ENCODE peak calls at places on chromosomes 4 and X, in five cellular contexts. One of them, this sample, is unnamed.

GRCh38 chr4:186104895-186105720 is 604 bp downstream of the FAM149A start:
- DNase-seq in kidney: peak
- DNase-seq in kidney epithelial cell: no peak
- DNase-seq in psoas muscle: peak
- DNase-seq in lower leg skin: no peak
- DNase-seq in this sample: no peak

GRCh38 chrX:153794897-153795816 is 689 bp downstream of the SSR4 start:
- DNase-seq in kidney: no peak
- DNase-seq in kidney epithelial cell: no peak
- DNase-seq in psoas muscle: no peak
- DNase-seq in lower leg skin: no peak
- DNase-seq in this sample: peak

GRCh38 chr4:53640576-53641459 is 49.5 kb upstream of the LNX1 start:
- DNase-seq in kidney: no peak
- DNase-seq in kidney epithelial cell: no peak
- DNase-seq in psoas muscle: no peak
- DNase-seq in lower leg skin: no peak
- DNase-seq in this sample: no peak

GRCh38 chrX:16552546-16552945 is 97.4 kb upstream of the S100G start:
- DNase-seq in kidney: no peak
- DNase-seq in kidney epithelial cell: no peak
- DNase-seq in psoas muscle: no peak
- DNase-seq in lower leg skin: no peak
- DNase-seq in this sample: peak

GRCh38 chrX:45740291-45740690 is 539.6 kb upstream of the DIPK2B start:
- DNase-seq in kidney: no peak
- DNase-seq in kidney epithelial cell: no peak
- DNase-seq in psoas muscle: no peak
- DNase-seq in lower leg skin: no peak
- DNase-seq in this sample: peak

GRCh38 chrX:17773221-17773876 is 36.1 kb downstream of the SCML1 start:
- DNase-seq in kidney: no peak
- DNase-seq in kidney epithelial cell: no peak
- DNase-seq in psoas muscle: no peak
- DNase-seq in lower leg skin: no peak
- DNase-seq in this sample: no peak

GRCh38 chr4:28062562-28062961 is 1201.9 kb downstream of the STIM2 start:
- DNase-seq in kidney: no peak
- DNase-seq in kidney epithelial cell: no peak
- DNase-seq in psoas muscle: no peak
- DNase-seq in lower leg skin: no peak
- DNase-seq in this sample: no peak

GRCh38 chrX:135484636-135485289 is 35.7 kb upstream of the INTS6L start:
- DNase-seq in kidney: no peak
- DNase-seq in kidney epithelial cell: no peak
- DNase-seq in psoas muscle: no peak
- DNase-seq in lower leg skin: no peak
- DNase-seq in this sample: peak

GRCh38 chr4:142405021-142405991 is 440.8 kb downstream of the INPP4B start:
- DNase-seq in kidney: peak
- DNase-seq in kidney epithelial cell: peak
- DNase-seq in psoas muscle: peak
- DNase-seq in lower leg skin: peak
- DNase-seq in this sample: peak

GRCh38 chr4:8239661-8240060 is 29.9 kb upstream of the HTRA3 start:
- DNase-seq in kidney: peak
- DNase-seq in kidney epithelial cell: no peak
- DNase-seq in psoas muscle: peak
- DNase-seq in lower leg skin: no peak
- DNase-seq in this sample: no peak
- TF ChIP-seq CTCF in kidney: no peak
- TF ChIP-seq CTCF in kidney epithelial cell: no peak
- TF ChIP-seq CTCF in psoas muscle: no peak
- TF ChIP-seq CTCF in lower leg skin: no peak
- TF ChIP-seq CTCF in this sample: no peak

DNA sequence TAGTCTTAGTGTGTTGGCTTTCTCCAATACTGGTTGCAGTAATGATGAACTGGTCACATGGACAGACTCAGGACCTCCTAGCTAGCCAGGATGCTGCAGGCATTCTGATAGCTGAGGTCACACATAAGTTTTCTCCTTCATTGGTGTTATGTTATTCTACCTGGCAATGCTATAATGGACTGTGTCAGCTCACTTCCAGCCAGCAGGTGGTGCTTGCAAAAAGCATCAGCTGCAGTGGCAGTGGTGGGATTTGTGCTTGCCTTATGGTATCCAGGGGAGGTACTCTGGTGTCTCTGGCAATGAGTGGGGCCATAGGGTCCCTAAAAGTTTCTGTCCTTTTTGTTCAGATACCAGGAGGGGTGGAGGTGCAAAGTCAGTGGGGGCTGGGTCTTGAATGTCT is 33.6 kb downstream of the ZNF330 start:
- DNase-seq in kidney: no peak
- DNase-seq in kidney epithelial cell: no peak
- DNase-seq in psoas muscle: no peak
- DNase-seq in lower leg skin: no peak
- DNase-seq in this sample: no peak
- TF ChIP-seq CTCF in kidney: no peak
- TF ChIP-seq CTCF in kidney epithelial cell: no peak
- TF ChIP-seq CTCF in psoas muscle: no peak
- TF ChIP-seq CTCF in lower leg skin: no peak
- TF ChIP-seq CTCF in this sample: no peak

GRCh38 chrX:24173115-24173847 is 23.8 kb downstream of the ZFX start:
- DNase-seq in kidney: no peak
- DNase-seq in kidney epithelial cell: no peak
- DNase-seq in psoas muscle: no peak
- DNase-seq in lower leg skin: no peak
- DNase-seq in this sample: no peak
- TF ChIP-seq CTCF in kidney: no peak
- TF ChIP-seq CTCF in kidney epithelial cell: no peak
- TF ChIP-seq CTCF in psoas muscle: no peak
- TF ChIP-seq CTCF in lower leg skin: no peak
- TF ChIP-seq CTCF in this sample: no peak

GRCh38 chrX:31988975-31989374 is 917.1 kb upstream of the FTHL17 start:
- DNase-seq in kidney: no peak
- DNase-seq in kidney epithelial cell: no peak
- DNase-seq in psoas muscle: no peak
- DNase-seq in lower leg skin: no peak
- DNase-seq in this sample: no peak
- TF ChIP-seq CTCF in kidney: no peak
- TF ChIP-seq CTCF in kidney epithelial cell: no peak
- TF ChIP-seq CTCF in psoas muscle: no peak
- TF ChIP-seq CTCF in lower leg skin: no peak
- TF ChIP-seq CTCF in this sample: no peak

GRCh38 chrX:119646515-119646914 is 40.3 kb upstream of the NKRF start:
- DNase-seq in kidney: no peak
- DNase-seq in kidney epithelial cell: no peak
- DNase-seq in psoas muscle: no peak
- DNase-seq in lower leg skin: no peak
- DNase-seq in this sample: no peak

GRCh38 chrX:119643696-119644095 is 37.5 kb upstream of the NKRF start:
- DNase-seq in kidney: no peak
- DNase-seq in kidney epithelial cell: no peak
- DNase-seq in psoas muscle: no peak
- DNase-seq in lower leg skin: no peak
- DNase-seq in this sample: no peak

GRCh38 chrX:119648421-119648775 is 42.2 kb upstream of the NKRF start:
- DNase-seq in kidney: no peak
- DNase-seq in kidney epithelial cell: no peak
- DNase-seq in psoas muscle: no peak
- DNase-seq in lower leg skin: no peak
- DNase-seq in this sample: no peak

GRCh38 chrX:119647552-119648420 is 41.6 kb upstream of the NKRF start:
- DNase-seq in kidney: peak
- DNase-seq in kidney epithelial cell: no peak
- DNase-seq in psoas muscle: no peak
- DNase-seq in lower leg skin: no peak
- DNase-seq in this sample: no peak

DNA sequence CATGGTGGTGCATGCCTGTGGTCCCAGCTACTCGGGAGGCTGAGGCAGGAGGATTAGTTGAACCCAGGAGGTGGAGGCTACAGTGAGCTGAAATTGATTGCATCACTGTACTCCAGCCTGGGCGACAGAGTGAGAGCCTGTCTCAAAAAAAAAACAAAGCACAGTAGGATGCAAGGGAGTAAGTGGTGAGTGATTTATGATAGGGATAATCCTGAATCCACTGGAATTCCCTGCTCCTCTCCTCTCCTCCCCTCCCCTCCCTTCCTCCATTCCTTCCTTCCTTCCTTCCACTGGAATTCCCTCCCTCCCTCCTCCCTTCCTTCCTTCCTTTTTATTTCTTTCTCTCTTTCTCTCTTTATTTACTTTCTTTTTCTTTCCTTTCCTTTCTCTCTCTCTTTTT is 40.9 kb upstream of the NKRF start:
- DNase-seq in kidney: no peak
- DNase-seq in kidney epithelial cell: no peak
- DNase-seq in psoas muscle: no peak
- DNase-seq in lower leg skin: no peak
- DNase-seq in this sample: no peak
- TF ChIP-seq CTCF in kidney: no peak
- TF ChIP-seq CTCF in kidney epithelial cell: no peak
- TF ChIP-seq CTCF in psoas muscle: no peak
- TF ChIP-seq CTCF in lower leg skin: no peak
- TF ChIP-seq CTCF in this sample: no peak

DNA sequence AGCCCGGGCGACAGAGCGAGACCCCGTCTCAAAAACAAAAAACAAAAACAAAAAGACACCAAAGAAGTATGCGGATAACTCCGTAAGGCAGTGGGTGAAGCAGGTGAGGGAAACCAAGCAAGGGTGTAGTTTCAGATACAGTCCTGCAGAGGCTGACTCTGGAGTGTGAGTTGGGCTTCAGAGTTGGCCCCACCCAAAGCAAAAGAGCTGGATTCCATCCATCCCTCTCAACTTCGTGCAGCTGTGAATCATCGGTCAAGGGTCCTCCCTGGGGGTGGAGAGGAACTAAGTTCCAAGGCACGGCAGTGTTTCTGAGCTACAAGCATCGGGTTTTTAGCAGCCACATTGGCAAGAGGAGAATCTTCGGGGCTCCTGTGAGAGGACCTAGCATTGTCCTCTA is 43.9 kb upstream of the FAM9A start:
- DNase-seq in kidney: no peak
- DNase-seq in kidney epithelial cell: no peak
- DNase-seq in psoas muscle: no peak
- DNase-seq in lower leg skin: no peak
- DNase-seq in this sample: peak
- TF ChIP-seq CTCF in kidney: peak
- TF ChIP-seq CTCF in kidney epithelial cell: no peak
- TF ChIP-seq CTCF in psoas muscle: no peak
- TF ChIP-seq CTCF in lower leg skin: no peak
- TF ChIP-seq CTCF in this sample: peak

DNA sequence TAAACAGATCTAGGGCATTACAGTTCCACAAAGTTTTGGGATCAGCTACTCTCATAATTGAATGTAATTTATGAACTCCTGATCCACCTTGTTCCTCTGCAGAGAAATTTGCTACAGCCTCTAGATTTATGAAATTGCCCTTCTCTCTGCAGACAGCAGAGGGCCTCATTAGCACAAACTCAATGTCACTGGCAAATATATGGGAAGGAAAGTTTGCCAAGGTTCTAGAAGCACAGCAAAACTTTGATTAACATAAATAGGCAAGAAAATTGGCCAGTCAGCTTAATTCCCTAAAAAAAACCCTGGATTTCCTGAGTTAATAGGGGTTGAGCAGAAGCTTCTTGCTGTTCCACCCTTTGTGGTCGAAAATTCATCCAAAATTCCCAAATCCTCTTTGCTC is 31.5 kb downstream of the PRPS1 start:
- DNase-seq in kidney: no peak
- DNase-seq in kidney epithelial cell: no peak
- DNase-seq in psoas muscle: no peak
- DNase-seq in lower leg skin: peak
- DNase-seq in this sample: peak
- TF ChIP-seq CTCF in kidney: peak
- TF ChIP-seq CTCF in kidney epithelial cell: peak
- TF ChIP-seq CTCF in psoas muscle: peak
- TF ChIP-seq CTCF in lower leg skin: no peak
- TF ChIP-seq CTCF in this sample: peak

This sample was measured in fibroblast of mammary gland.